ENCODE peak calls at places on chromosomes 2 and 18, in six cellular contexts. K is WTC11, G is A549, N is AG09309, I is mammary epithelial cell, J is upper lobe of right lung. E is an unnamed sample.

GRCh38 chr2:13821255-13821880 is 811.1 kb upstream of the LRATD1 start:
- DNase-seq in K (no peak), G (no peak), N (no peak), I (peak; percentile 68), J (no peak), E (peak; percentile 33)

GRCh38 chr2:42722328-42723190 is 41.4 kb downstream of the OXER1 start:
- DNase-seq in K (no peak), G (peak; percentile 42), N (peak; percentile 79), I (peak; percentile 72), J (peak; percentile 69), E (peak; percentile 69)

GRCh38 chr2:207258191-207258991 is 92.6 kb upstream of the KLF7 start:
- DNase-seq in K (no peak), G (peak; percentile 97), N (peak; percentile 99), I (peak; percentile 54), J (no peak), E (peak; percentile 91)

GRCh38 chr18:55974521-55974920 is 386.5 kb upstream of the TCF4 start:
- DNase-seq in K (no peak), G (no peak), N (no peak), I (no peak), J (no peak), E (no peak)

GRCh38 chr2:48129256-48129950 is 223.1 kb upstream of the FBXO11 start:
- DNase-seq in K (no peak), G (no peak), N (no peak), I (peak; percentile 32), J (no peak), E (no peak)

GRCh38 chr2:125730921-125731320 is 925.0 kb upstream of the GYPC start:
- DNase-seq in K (no peak), G (no peak), N (no peak), I (no peak), J (no peak), E (no peak)

GRCh38 chr2:29532451-29532850 is 388.9 kb downstream of the ALK start:
- DNase-seq in K (no peak), G (no peak), N (no peak), I (no peak), J (no peak), E (no peak)

GRCh38 chr2:113283704-113284284 is 5.1 kb upstream of the PAX8 start:
- DNase-seq in K (peak; percentile 22), G (peak; percentile 94), N (peak; percentile 73), I (peak; percentile 98), J (peak; percentile 82), E (peak; percentile 89)

GRCh38 chr2:42036413-42036812 is 11.4 kb upstream of the PKDCC start:
- DNase-seq in K (no peak), G (no peak), N (no peak), I (no peak), J (no peak), E (no peak)

GRCh38 chr18:70421471-70421870 is 132.6 kb downstream of the SOCS6 start:
- DNase-seq in K (no peak), G (peak; percentile 38), N (no peak), I (peak; percentile 68), J (no peak), E (peak; percentile 40)

GRCh38 chr2:50751255-50752069 is 280.5 kb downstream of the NRXN1 start:
- DNase-seq in K (no peak), G (no peak), N (no peak), I (no peak), J (no peak), E (no peak)

GRCh38 chr2:1492696-1493095 is 79.4 kb downstream of the TPO start:
- DNase-seq in K (peak; percentile 8), G (no peak), N (no peak), I (no peak), J (peak; percentile 39), E (no peak)

GRCh38 chr2:197159681-197160211 is 150.8 kb downstream of the ANKRD44 start:
- DNase-seq in K (no peak), G (peak; percentile 75), N (no peak), I (no peak), J (no peak), E (no peak)

GRCh38 chr18:741931-742512 is 29.6 kb upstream of the ENOSF1 start:
- DNase-seq in K (no peak), G (peak; percentile 47), N (peak; percentile 10), I (peak; percentile 8), J (no peak), E (peak; percentile 45)

GRCh38 chr2:33859191-33859590 is 260.1 kb upstream of the FAM98A start:
- DNase-seq in K (no peak), G (no peak), N (no peak), I (no peak), J (no peak), E (no peak)

GRCh38 chr2:7661532-7661931 is 744.3 kb downstream of the RNF144A start:
- DNase-seq in K (no peak), G (no peak), N (no peak), I (no peak), J (no peak), E (no peak)

GRCh38 chr2:47735470-47735869 is 47.5 kb upstream of the MSH6 start:
- DNase-seq in K (no peak), G (no peak), N (no peak), I (no peak), J (no peak), E (no peak)

GRCh38 chr2:9657083-9657482 is 26.3 kb upstream of the YWHAQ start:
- DNase-seq in K (no peak), G (no peak), N (no peak), I (no peak), J (no peak), E (no peak)

GRCh38 chr2:218186355-218186766 is 19.6 kb upstream of the CXCR1 start:
- DNase-seq in K (peak; percentile 75), G (peak; percentile 81), N (peak; percentile 25), I (peak; percentile 57), J (peak; percentile 80), E (peak; percentile 82)

GRCh38 chr2:18498531-18498930 is 61.9 kb downstream of the RDH14 start:
- DNase-seq in K (no peak), G (no peak), N (no peak), I (no peak), J (no peak), E (no peak)

GRCh38 chr2:26401739-26402541 is at the start of gene DRC1:
- DNase-seq in K (peak; percentile 93), G (peak; percentile 88), N (peak; percentile 13), I (peak; percentile 70), J (peak; percentile 74), E (no peak)

GRCh38 chr2:68185541-68186164 is 28.0 kb downstream of the PNO1 start:
- DNase-seq in K (peak; percentile 74), G (peak; percentile 81), N (no peak), I (peak; percentile 11), J (peak; percentile 67), E (peak; percentile 58)

GRCh38 chr2:134466141-134466540 is 212.3 kb downstream of the MGAT5 start:
- DNase-seq in K (peak; percentile 61), G (peak; percentile 55), N (no peak), I (peak; percentile 39), J (no peak), E (peak; percentile 53)

GRCh38 chr2:44745460-44745859 is 196.0 kb upstream of the SIX3 start:
- DNase-seq in K (no peak), G (no peak), N (no peak), I (no peak), J (no peak), E (no peak)

GRCh38 chr18:70491734-70492348 is 203.0 kb downstream of the SOCS6 start:
- DNase-seq in K (peak; percentile 71), G (peak; percentile 61), N (no peak), I (peak; percentile 41), J (no peak), E (peak; percentile 79)

GRCh38 chr18:13576598-13576997 is 149.8 kb downstream of the FAM210A start:
- DNase-seq in K (no peak), G (no peak), N (no peak), I (no peak), J (no peak), E (no peak)

GRCh38 chr18:79788096-79789085 is 9.3 kb upstream of the KCNG2 start:
- DNase-seq in K (peak; percentile 66), G (no peak), N (no peak), I (no peak), J (peak; percentile 48), E (no peak)
- TF ChIP-seq CTCF in K (peak; percentile 33), G (no peak), N (no peak), I (no peak), J (no peak), E (no peak)

DNA sequence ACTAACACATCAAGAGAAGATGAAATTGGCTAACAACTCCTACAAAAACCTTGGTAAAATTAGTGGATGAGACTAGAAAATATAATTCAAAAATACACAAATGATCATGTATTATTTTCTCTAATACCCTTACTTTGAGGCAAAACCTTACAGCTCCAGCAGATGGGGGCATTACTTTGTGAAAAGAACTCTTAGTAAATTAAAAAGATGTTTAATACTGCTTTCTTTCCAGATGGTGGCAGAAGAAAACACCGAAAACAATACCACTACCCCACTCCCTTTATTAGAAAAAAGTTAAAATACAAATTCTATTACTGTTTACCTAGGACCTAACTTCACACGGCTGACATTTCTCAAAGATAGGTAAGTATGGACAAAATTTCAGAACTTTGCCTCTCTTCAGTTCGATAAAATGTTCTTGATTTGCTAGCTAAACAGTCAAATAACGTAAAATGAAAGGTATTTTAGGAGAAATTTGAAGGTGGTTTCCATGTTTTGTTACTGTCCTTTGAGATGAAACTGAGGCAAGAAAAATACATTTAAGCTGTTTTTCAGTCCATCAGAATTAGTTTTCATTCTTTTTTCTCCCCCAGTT is 30.6 kb downstream of the ORC4 start:
- DNase-seq in K (no peak), G (peak; percentile 56), N (peak; percentile 31), I (peak; percentile 10), J (no peak), E (peak; percentile 50)
- TF ChIP-seq CTCF in K (no peak), G (peak; percentile 93), N (peak; percentile 64), I (peak; percentile 57), J (peak; percentile 65), E (peak; percentile 72)

GRCh38 chr18:36212301-36212977 is 25.1 kb downstream of the MOCOS start:
- DNase-seq in K (no peak), G (no peak), N (no peak), I (no peak), J (no peak), E (no peak)
- TF ChIP-seq CTCF in K (no peak), G (no peak), N (no peak), I (no peak), J (no peak), E (no peak)

DNA sequence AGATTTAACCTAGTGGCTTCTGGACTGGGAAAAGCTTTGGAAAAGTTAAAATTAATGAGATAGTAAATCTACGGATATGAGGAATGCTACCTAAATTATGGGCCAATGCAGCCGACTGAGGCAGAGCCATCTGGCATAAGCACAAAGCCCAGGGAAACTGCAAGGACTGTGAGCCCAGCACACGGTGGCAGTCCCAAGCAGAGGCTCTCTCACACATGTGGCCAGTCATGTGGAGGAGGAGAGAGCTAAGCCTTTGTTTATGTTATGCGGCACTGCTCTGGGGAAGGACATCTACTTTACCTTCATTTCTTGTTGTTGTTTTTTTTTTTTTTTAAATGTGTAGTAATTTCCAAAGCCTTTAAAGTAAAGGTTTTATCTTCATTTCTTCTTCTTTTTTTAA is 267.0 kb downstream of the STK39 start:
- DNase-seq in K (no peak), G (no peak), N (no peak), I (no peak), J (no peak), E (no peak)
- TF ChIP-seq CTCF in K (no peak), G (no peak), N (no peak), I (no peak), J (no peak), E (no peak)